ENCODE peak calls at places on chromosomes 1 and 21, in nine cellular contexts. U, X, K, P, C, D, J, W and L are unnamed samples.

GRCh38 chr1:81978945-81979344 is 178.2 kb downstream of the ADGRL2 start:
- DNase-seq in D (no peak), J (no peak), U (no peak), W (no peak), K (no peak), C (no peak), P (no peak), X (no peak), L (no peak)

GRCh38 chr1:172948457-172948856 is 102.3 kb downstream of the TNFSF18 start:
- DNase-seq in D (peak), C (no peak), K (no peak), J (no peak), P (no peak), U (peak), X (no peak), W (no peak), L (no peak)

GRCh38 chr1:227786673-227787512 is 28.6 kb upstream of the PRSS38 start:
- DNase-seq in K (no peak), P (no peak), D (no peak), C (peak), W (peak), X (no peak), U (no peak), J (no peak), L (no peak)

GRCh38 chr1:53378932-53379661 is 51.2 kb upstream of the LRP8 start:
- DNase-seq in U (no peak), K (no peak), W (peak), X (no peak), C (no peak), P (no peak), D (no peak), J (no peak), L (no peak)

GRCh38 chr1:228515200-228515834 is 28.1 kb downstream of the RNF187 start:
- DNase-seq in P (peak), C (no peak), J (no peak), U (peak), D (peak), W (no peak), K (no peak), X (peak), L (peak)

GRCh38 chr1:26049531-26050254 is 3.8 kb upstream of the SLC30A2 start:
- DNase-seq in U (no peak), X (no peak), K (no peak), W (peak), J (no peak), P (no peak), D (no peak), C (peak), L (no peak)

GRCh38 chr1:94543893-94544635 is 2.5 kb upstream of the F3 start:
- DNase-seq in X (no peak), P (no peak), W (no peak), K (no peak), D (no peak), U (peak), C (no peak), J (no peak), L (no peak)

GRCh38 chr1:234839663-234840062 is 229.7 kb upstream of the IRF2BP2 start:
- DNase-seq in P (no peak), C (no peak), W (no peak), U (no peak), K (no peak), X (no peak), D (no peak), J (no peak), L (no peak)

GRCh38 chr21:38341546-38342012 is 84.8 kb downstream of the KCNJ15 start:
- DNase-seq in U (no peak), P (no peak), W (no peak), C (no peak), J (no peak), X (no peak), K (no peak), D (no peak), L (no peak)

GRCh38 chr21:35924714-35925301 is 135.5 kb downstream of the SETD4 start:
- DNase-seq in X (no peak), P (no peak), J (no peak), K (no peak), U (peak), D (peak), C (peak), W (no peak), L (no peak)

GRCh38 chr1:153563991-153564390 is 1.7 kb downstream of the S100A2 start:
- DNase-seq in K (no peak), X (no peak), U (no peak), P (no peak), J (no peak), D (no peak), W (no peak), C (no peak), L (no peak)

GRCh38 chr1:174800951-174801350 is 198.8 kb upstream of the CACYBP start:
- DNase-seq in P (no peak), C (no peak), X (no peak), D (no peak), J (no peak), K (no peak), W (no peak), U (no peak), L (no peak)

GRCh38 chr21:31158789-31159581 is 120.7 kb upstream of the KRTAP19-8 start:
- DNase-seq in K (no peak), D (no peak), C (no peak), J (no peak), P (no peak), X (no peak), U (no peak), W (no peak), L (no peak)

GRCh38 chr21:25518491-25518911 is 88.8 kb downstream of the MRPL39 start:
- DNase-seq in C (no peak), U (no peak), X (no peak), W (no peak), K (no peak), J (no peak), P (peak), D (no peak), L (no peak)

GRCh38 chr1:64183380-64183984 is 19.9 kb upstream of the UBE2U start:
- DNase-seq in D (no peak), U (no peak), X (no peak), P (no peak), J (no peak), W (no peak), K (no peak), C (no peak), L (no peak)

GRCh38 chr1:10626011-10626731 is 151.4 kb downstream of the PEX14 start:
- DNase-seq in X (peak), D (no peak), W (no peak), P (no peak), J (no peak), C (no peak), U (no peak), K (no peak), L (no peak)

GRCh38 chr1:86137458-86137857 is 19.1 kb downstream of the COL24A1 start:
- DNase-seq in K (no peak), D (no peak), P (no peak), J (no peak), U (peak), W (no peak), X (no peak), C (no peak), L (no peak)